ENCODE peak calls at places on chromosomes 7 and 10, in seven cellular contexts. W is brain microvascular endothelial cell, R is psoas muscle, Y is Calu3, T is Kasumi-1, N is esophagus muscularis mucosa, C is neural crest cell. D is an unnamed sample.

GRCh38 chr7:135206887-135207738 is 4.2 kb downstream of the WDR91 start:
- DNase-seq in W (no peak), R (no peak), Y (no peak), T (peak), N (no peak), C (no peak), D (no peak)

GRCh38 chr10:102946992-102947391 is 28.9 kb downstream of the CNNM2 start:
- DNase-seq in W (no peak), R (no peak), Y (no peak), T (no peak), N (no peak), C (no peak), D (no peak)

GRCh38 chr7:2358968-2359527 is 4.4 kb downstream of the EIF3B start:
- DNase-seq in W (no peak), R (no peak), Y (no peak), T (no peak), N (no peak), C (no peak), D (peak)

GRCh38 chr7:151800861-151801260 is 76.1 kb downstream of the PRKAG2 start:
- DNase-seq in W (no peak), R (peak), Y (no peak), T (no peak), N (no peak), C (no peak), D (no peak)

GRCh38 chr10:111102381-111102973 is 25.6 kb downstream of the ADRA2A start:
- DNase-seq in W (no peak), R (no peak), Y (no peak), T (no peak), N (no peak), C (no peak), D (no peak)

GRCh38 chr10:101725296-101725695 is 30.3 kb upstream of the FBXW4 start:
- DNase-seq in W (no peak), R (no peak), Y (no peak), T (no peak), N (no peak), C (no peak), D (no peak)

GRCh38 chr7:139902436-139903102 is 73.5 kb downstream of the TBXAS1 start:
- DNase-seq in W (no peak), R (no peak), Y (no peak), T (no peak), N (no peak), C (no peak), D (no peak)

GRCh38 chr7:7618410-7618809 is 22.1 kb upstream of the UMAD1 start:
- DNase-seq in W (no peak), R (no peak), Y (no peak), T (no peak), N (no peak), C (no peak), D (no peak)

GRCh38 chr10:8674230-8674629 is 619.7 kb downstream of the GATA3 start:
- DNase-seq in W (no peak), R (no peak), Y (no peak), T (no peak), N (no peak), C (no peak), D (no peak)

GRCh38 chr7:138821912-138822311 is 23.9 kb upstream of the ATP6V0A4 start:
- DNase-seq in W (no peak), R (no peak), Y (no peak), T (no peak), N (no peak), C (no peak), D (no peak)

GRCh38 chr7:135712182-135712782 is 15.7 kb downstream of the SLC13A4 start:
- DNase-seq in W (no peak), R (no peak), Y (no peak), T (no peak), N (no peak), C (no peak), D (peak)

GRCh38 chr7:134502463-134502862 is 24.9 kb upstream of the AKR1B10 start:
- DNase-seq in W (peak), R (peak), Y (peak), T (peak), N (no peak), C (no peak), D (no peak)

GRCh38 chr10:58209669-58210068 is 58.0 kb downstream of the IPMK start:
- DNase-seq in W (peak), R (no peak), Y (no peak), T (no peak), N (no peak), C (no peak), D (no peak)

GRCh38 chr7:18320971-18321567 is 174.5 kb upstream of the HDAC9 start:
- DNase-seq in W (peak), R (no peak), Y (peak), T (peak), N (no peak), C (no peak), D (no peak)

GRCh38 chr7:8160810-8161209 is 101.2 kb downstream of the ICA1 start:
- DNase-seq in W (no peak), R (no peak), Y (no peak), T (no peak), N (no peak), C (no peak), D (no peak)

GRCh38 chr10:49158915-49159314 is 25.1 kb upstream of the FAM170B start:
- DNase-seq in W (no peak), R (no peak), Y (no peak), T (no peak), N (no peak), C (no peak), D (no peak)

GRCh38 chr10:89929282-89930026 is 228.1 kb downstream of the KIF20B start:
- DNase-seq in W (no peak), R (no peak), Y (no peak), T (no peak), N (no peak), C (no peak), D (no peak)

GRCh38 chr10:118054383-118054782 is 7.6 kb upstream of the RAB11FIP2 start:
- DNase-seq in W (no peak), R (no peak), Y (no peak), T (no peak), N (no peak), C (no peak), D (no peak)

GRCh38 chr10:119455609-119456434 is 86.7 kb downstream of the RGS10 start:
- DNase-seq in W (no peak), R (no peak), Y (no peak), T (no peak), N (no peak), C (no peak), D (no peak)

GRCh38 chr10:74314166-74314565 is 163.1 kb downstream of the ADK start:
- DNase-seq in W (no peak), R (no peak), Y (peak), T (no peak), N (no peak), C (no peak), D (no peak)

GRCh38 chr7:78221961-78222751 is 423.6 kb downstream of the PHTF2 start:
- DNase-seq in W (no peak), R (no peak), Y (no peak), T (no peak), N (no peak), C (no peak), D (no peak)

GRCh38 chr7:107387077-107387476 is 82.8 kb upstream of the GPR22 start:
- DNase-seq in W (peak), R (peak), Y (no peak), T (no peak), N (no peak), C (no peak), D (peak)

GRCh38 chr10:7855205-7855604 is 36.9 kb downstream of the TAF3 start:
- DNase-seq in W (no peak), R (no peak), Y (no peak), T (no peak), N (no peak), C (no peak), D (no peak)

GRCh38 chr7:125136755-125137547 is 207.3 kb upstream of the POT1 start:
- DNase-seq in W (peak), R (no peak), Y (peak), T (no peak), N (no peak), C (no peak), D (no peak)

GRCh38 chr10:74898201-74898976 is 72.0 kb downstream of the KAT6B start:
- DNase-seq in W (no peak), R (no peak), Y (no peak), T (peak), N (no peak), C (no peak), D (no peak)

GRCh38 chr10:5963071-5963470 is 14.3 kb downstream of the IL15RA start:
- DNase-seq in W (no peak), R (no peak), Y (no peak), T (no peak), N (no peak), C (no peak), D (no peak)

GRCh38 chr7:30764030-30764991 is 6.9 kb upstream of the MINDY4 start:
- DNase-seq in W (peak), R (no peak), Y (no peak), T (no peak), N (no peak), C (no peak), D (no peak)

GRCh38 chr10:77282163-77282562 is 355.4 kb downstream of the KCNMA1 start:
- DNase-seq in W (no peak), R (no peak), Y (no peak), T (no peak), N (no peak), C (no peak), D (no peak)

GRCh38 chr10:5447611-5448071 is 35.3 kb downstream of the NET1 start:
- DNase-seq in W (no peak), R (no peak), Y (no peak), T (peak), N (no peak), C (no peak), D (no peak)